ENCODE peak calls at places on chromosomes 4 and X, in five cellular contexts. N is activated T-cell treated with anti-CD3 and anti-CD28 coated beads, Interleukin-2, amount 50 U/mL, for 48 hours; I is GM12865; D is iris pigment epithelial cell; Y is skeletal muscle cell. J is an unnamed sample.
A peak's percentile ranks its signal among the peaks of the same experiment; 100 is the strongest.

GRCh38 chrX:31436424-31436823 is 364.6 kb upstream of the FTHL17 start:
- DNase-seq in D (no peak), N (no peak), I (no peak), Y (no peak), J (no peak)

GRCh38 chr4:12635629-12636028 is 848.5 kb downstream of the RAB28 start:
- DNase-seq in D (no peak), Y (no peak), N (no peak), I (no peak), J (no peak)

GRCh38 chrX:27463187-27463586 is at the start of gene PPP4R3C:
- DNase-seq in D (no peak), Y (no peak), N (no peak), I (no peak), J (no peak)

GRCh38 chrX:51614353-51614752 is 4.4 kb downstream of the CENPVL3 start:
- DNase-seq in D (peak; percentile 31), N (no peak), Y (no peak), I (peak; percentile 3), J (peak; percentile 33)

GRCh38 chr4:55183926-55184599 is 58.7 kb upstream of the KDR start:
- DNase-seq in N (no peak), Y (peak; percentile 95), I (no peak), D (peak; percentile 97), J (peak; percentile 34)

GRCh38 chrX:121746105-121746504 is 698.7 kb downstream of the GLUD2 start:
- DNase-seq in I (no peak), Y (no peak), D (no peak), N (no peak), J (peak; percentile 63)

GRCh38 chr4:117610706-117611308 is 423.5 kb upstream of the NDST3 start:
- DNase-seq in I (no peak), D (no peak), Y (no peak), N (no peak), J (no peak)

GRCh38 chr4:171813195-171813955 is at the start of gene GALNTL6:
- DNase-seq in N (no peak), D (peak; percentile 21), I (peak; percentile 39), Y (no peak), J (no peak)

GRCh38 chr4:147407261-147408045 is 73.4 kb upstream of the EDNRA start:
- DNase-seq in N (no peak), Y (no peak), I (peak; percentile 4), D (peak; percentile 75), J (peak; percentile 49)

GRCh38 chrX:68072016-68072415 is 361.3 kb downstream of the OPHN1 start:
- DNase-seq in N (no peak), I (no peak), D (peak; percentile 62), Y (peak; percentile 12), J (no peak)

GRCh38 chrX:100410083-100410590 is at the start of gene PCDH19:
- DNase-seq in N (peak; percentile 60), I (peak; percentile 4), Y (peak; percentile 15), D (peak; percentile 50), J (no peak)

GRCh38 chrX:134713618-134714107 is 55.4 kb upstream of the PLAC1 start:
- DNase-seq in Y (no peak), D (no peak), I (no peak), N (no peak), J (no peak)

GRCh38 chr4:139144911-139145551 is 32.0 kb downstream of the ELF2 start:
- DNase-seq in I (no peak), Y (no peak), D (peak; percentile 3), N (no peak), J (no peak)

GRCh38 chrX:22686138-22686541 is 313.6 kb upstream of the DDX53 start:
- DNase-seq in I (no peak), D (peak; percentile 55), Y (peak; percentile 89), N (no peak), J (peak; percentile 50)

GRCh38 chrX:150365953-150366911 is 3.1 kb downstream of the MAMLD1 start:
- DNase-seq in N (peak; percentile 30), D (peak; percentile 40), Y (no peak), I (no peak), J (peak; percentile 80)

GRCh38 chrX:2703991-2704369 is 12.9 kb downstream of the CD99 start:
- DNase-seq in Y (no peak), D (no peak), N (no peak), I (no peak), J (no peak)

GRCh38 chr4:186726440-186727148 is 2.9 kb upstream of the FAT1 start:
- DNase-seq in N (peak; percentile 20), I (no peak), Y (no peak), D (peak; percentile 86), J (no peak)

GRCh38 chr4:170269950-170270349 is 180.2 kb upstream of the AADAT start:
- DNase-seq in Y (no peak), D (no peak), I (no peak), N (no peak), J (no peak)

GRCh38 chr4:36269116-36269515 is 12.3 kb upstream of the DTHD1 start:
- DNase-seq in N (no peak), D (no peak), I (peak; percentile 27), Y (no peak), J (no peak)

GRCh38 chr4:2396781-2397368 is 21.6 kb downstream of the ZFYVE28 start:
- DNase-seq in Y (no peak), N (no peak), I (no peak), D (no peak), J (no peak)

GRCh38 chr4:142547974-142548373 is 298.1 kb downstream of the INPP4B start:
- DNase-seq in D (peak; percentile 27), N (no peak), I (no peak), Y (peak; percentile 36), J (no peak)

GRCh38 chr4:123455360-123455759 is 58.8 kb downstream of the SPRY1 start:
- DNase-seq in I (no peak), D (no peak), Y (no peak), N (no peak), J (no peak)

GRCh38 chr4:146023334-146023967 is 84.8 kb upstream of the ZNF827 start:
- DNase-seq in N (no peak), Y (no peak), D (no peak), I (peak; percentile 83), J (no peak)

GRCh38 chr4:108166038-108166437 is 2.7 kb downstream of the LEF1 start:
- DNase-seq in Y (no peak), I (no peak), D (no peak), N (peak; percentile 68), J (no peak)

J was measured in OCI-M1.